ENCODE peak calls at places on chromosomes 16 and 17, in four cellular contexts. E, Q, B and W are unnamed samples.

GRCh38 chr17:37483311-37484039 is 6.2 kb upstream of the DUSP14 start:
- DNase-seq in Q (peak), B (peak), E (no peak), W (no peak)

GRCh38 chr17:77332034-77332971 is 191.5 kb downstream of the SEC14L1 start:
- DNase-seq in Q (peak), E (peak), B (peak), W (peak)

GRCh38 chr17:78808106-78808635 is 26.1 kb upstream of the CYTH1 start:
- DNase-seq in Q (no peak), E (peak), B (no peak), W (no peak)

GRCh38 chr16:1614226-1615102 is 2.3 kb downstream of the CRAMP1 start:
- DNase-seq in B (peak), Q (peak), E (peak), W (peak)

GRCh38 chr16:57514891-57515600 is 21.3 kb downstream of the CCDC102A start:
- DNase-seq in E (no peak), B (no peak), Q (no peak), W (no peak)

GRCh38 chr17:61366715-61367413 is 32.8 kb upstream of the TBX2 start:
- DNase-seq in B (no peak), E (no peak), Q (no peak), W (no peak)

GRCh38 chr16:7615565-7615964 is 282.9 kb downstream of the RBFOX1 start:
- DNase-seq in E (no peak), B (no peak), Q (no peak), W (no peak)

GRCh38 chr16:29876186-29876577 is 13.2 kb upstream of the CDIPT start:
- DNase-seq in Q (no peak), B (no peak), E (no peak), W (no peak)

GRCh38 chr16:75282811-75283281 is 31.4 kb upstream of the BCAR1 start:
- DNase-seq in E (no peak), B (no peak), Q (no peak), W (no peak)

GRCh38 chr17:75983501-75984181 is 4.6 kb downstream of the TEN1 start:
- DNase-seq in B (peak), Q (no peak), E (no peak), W (no peak)

GRCh38 chr16:2172688-2173335 is 17.2 kb downstream of the TRAF7 start:
- DNase-seq in B (no peak), E (no peak), Q (no peak), W (no peak)

GRCh38 chr16:57930533-57930932 is 40.4 kb downstream of the CNGB1 start:
- DNase-seq in E (no peak), Q (no peak), B (no peak), W (no peak)

GRCh38 chr17:62761884-62762283 is 46.2 kb downstream of the MARCHF10 start:
- DNase-seq in Q (no peak), B (no peak), E (peak), W (no peak)

GRCh38 chr17:43579570-43580140 is 33.5 kb upstream of the ETV4 start:
- DNase-seq in B (peak), Q (no peak), E (peak), W (no peak)

GRCh38 chr17:72403713-72404209 is 282.9 kb downstream of the SOX9 start:
- DNase-seq in E (no peak), B (no peak), Q (no peak), W (no peak)

GRCh38 chr17:82330322-82331239 is 3.0 kb downstream of the SECTM1 start:
- DNase-seq in Q (peak), E (peak), B (peak), W (peak)

GRCh38 chr16:55250641-55251550 is 73.1 kb upstream of the IRX6 start:
- DNase-seq in E (no peak), Q (no peak), B (no peak), W (no peak)

GRCh38 chr16:53131050-53131362 is 76.2 kb downstream of the CHD9 start:
- DNase-seq in E (no peak), Q (no peak), B (no peak), W (no peak)
- H3K27ac ChIP-seq in E (peak), Q (peak), B (peak), W (peak)

GRCh38 chr17:32920293-32920692 is 7.7 kb upstream of the TMEM98 start:
- DNase-seq in Q (no peak), E (no peak), B (no peak), W (no peak)
- H3K4me3 ChIP-seq in Q (no peak), E (no peak), B (no peak), W (no peak)

DNA sequence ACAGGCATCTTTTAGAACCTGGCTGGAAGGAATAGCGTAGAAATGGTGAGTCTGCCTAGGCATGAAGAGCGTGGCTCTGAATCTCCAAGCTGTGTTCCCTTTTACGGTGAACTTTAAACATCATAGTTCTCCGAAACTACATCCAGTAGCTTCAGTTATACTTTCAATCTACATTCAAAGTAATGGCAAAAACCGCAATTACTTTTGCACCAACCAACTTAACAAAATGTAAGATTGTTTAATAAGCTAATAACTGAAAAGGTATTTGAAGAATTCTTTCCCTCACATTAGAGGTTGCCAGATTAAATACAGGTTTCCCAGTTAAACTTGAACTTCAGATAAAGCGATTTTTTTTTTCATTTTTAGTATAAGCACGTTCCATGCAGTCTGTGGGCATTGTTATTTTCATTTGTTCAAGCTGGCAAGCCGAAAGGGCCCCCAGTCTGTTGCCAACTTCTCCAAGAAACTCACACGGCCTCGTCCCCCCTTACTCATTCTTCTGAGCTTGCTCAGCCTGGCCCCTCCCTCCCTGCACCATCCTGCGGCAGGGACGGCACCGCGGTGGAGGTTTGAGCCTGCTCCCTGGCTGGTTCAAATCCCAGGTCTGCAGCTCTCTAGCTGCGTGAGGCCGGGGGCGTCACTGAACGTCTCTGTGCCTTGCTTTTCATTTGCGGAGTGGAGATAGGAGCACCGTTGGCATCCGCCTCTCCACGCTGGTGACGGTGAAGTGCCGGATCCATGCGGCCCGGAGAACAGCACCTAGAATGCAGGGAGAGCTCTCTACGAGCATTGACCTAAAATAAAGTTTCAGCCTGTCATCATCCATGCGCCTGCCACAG is 3.5 kb upstream of the MTHFSD start:
- DNase-seq in E (no peak), Q (no peak), B (peak), W (no peak)
- H3K4me2 ChIP-seq in E (no peak), Q (no peak), B (no peak), W (no peak)

GRCh38 chr17:438191-438590 is 85.6 kb upstream of the RPH3AL start:
- DNase-seq in E (no peak), B (no peak), Q (no peak), W (no peak)
- H3K27ac ChIP-seq in E (no peak), B (no peak), Q (no peak), W (no peak)

DNA sequence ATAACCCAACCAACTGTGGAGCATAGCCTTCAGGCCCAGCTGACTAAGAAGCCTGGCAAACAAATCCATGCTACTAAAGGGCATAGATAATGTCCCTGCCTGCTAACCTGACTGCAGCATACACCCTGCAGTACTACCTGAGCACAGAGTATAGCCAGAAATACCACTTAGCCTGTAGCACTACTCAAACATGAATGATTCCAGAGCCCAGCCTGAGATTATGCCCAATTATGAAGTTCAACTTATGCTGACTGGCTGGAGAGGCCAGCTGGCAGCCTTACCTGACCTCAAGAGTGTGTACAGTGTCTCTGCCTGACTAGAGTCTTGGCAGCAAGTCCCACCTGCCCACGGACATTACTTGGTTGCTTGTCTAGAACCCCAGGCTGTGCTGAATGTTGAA is 1265.3 kb downstream of the CDH11 start:
- DNase-seq in Q (no peak), E (no peak), B (no peak), W (no peak)
- H3K4me3 ChIP-seq in Q (no peak), E (no peak), B (no peak), W (no peak)

DNA sequence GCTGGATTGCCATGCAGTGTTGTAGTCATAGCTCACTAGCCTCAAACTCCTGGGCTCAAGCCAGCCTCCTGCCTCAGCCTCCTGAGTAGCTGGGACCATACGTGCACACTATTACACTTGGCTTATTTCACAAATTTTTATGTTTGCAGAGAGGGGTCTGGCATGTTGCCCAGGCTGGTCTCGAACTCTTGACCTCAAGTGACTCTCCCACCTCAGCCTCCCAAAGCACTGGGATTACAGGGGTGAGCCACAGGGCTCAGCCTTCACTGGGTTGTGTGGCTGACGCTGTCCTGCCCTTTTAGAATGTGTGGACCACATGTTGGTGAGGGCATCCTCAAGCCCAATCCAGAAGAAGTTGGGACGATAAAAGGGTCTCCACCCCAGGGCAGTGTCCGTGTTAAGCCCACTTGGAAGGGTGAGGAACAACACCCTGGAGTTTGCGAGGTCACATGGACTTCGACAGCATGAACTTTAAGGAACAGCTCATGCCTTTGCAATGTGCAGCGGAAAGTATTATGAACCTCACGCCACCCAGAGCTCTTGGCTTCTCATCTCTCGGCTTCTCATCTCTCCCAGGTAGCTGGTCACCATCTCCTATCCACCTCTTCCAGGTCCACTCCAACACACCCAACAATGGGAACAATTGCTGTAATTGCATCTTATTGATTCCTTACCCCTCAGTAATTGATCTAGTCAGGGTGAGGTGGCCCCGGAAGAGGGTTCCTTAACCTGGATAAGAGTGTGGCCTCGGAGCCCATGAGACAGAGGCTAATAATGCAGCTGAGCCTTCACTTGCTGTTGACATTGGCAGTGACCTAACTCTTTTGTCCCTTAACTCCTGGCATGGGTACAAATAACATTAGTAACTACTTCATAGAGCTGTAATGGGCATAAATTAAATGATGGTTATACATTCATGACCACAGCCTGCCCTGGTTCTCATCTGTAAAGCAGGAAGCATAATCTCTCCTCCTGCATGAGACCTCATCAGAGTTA is 6.7 kb downstream of the FOXL1 start:
- DNase-seq in E (peak), Q (no peak), B (peak), W (no peak)
- H3K4me2 ChIP-seq in E (peak), Q (no peak), B (peak), W (no peak)